ENCODE peak calls at places on chromosomes 13 and 19, in eight cellular contexts. N is Jurkat, Clone E6-1; S is GM12865; J is Peyer's patch; K is dorsolateral prefrontal cortex; F is epithelial cell of esophagus; H is prostate gland; M is fibroblast of lung. Z is an unnamed sample.
A peak's percentile ranks its signal among the peaks of the same experiment; 100 is the strongest.

GRCh38 chr19:40921005-40921897 is 39.2 kb upstream of the CYP2A7 start:
- DNase-seq in N (no peak), S (no peak), J (peak; percentile 78), K (no peak), F (peak; percentile 42), H (peak; percentile 35), M (peak; percentile 6), Z (no peak)

GRCh38 chr13:38674208-38674607 is 12.7 kb upstream of the FREM2 start:
- DNase-seq in N (no peak), S (no peak), J (no peak), K (no peak), F (peak; percentile 64), H (no peak), M (no peak), Z (no peak)

GRCh38 chr13:22915442-22916082 is 265.2 kb upstream of the SGCG start:
- DNase-seq in N (peak; percentile 4), S (peak; percentile 29), J (no peak), K (peak; percentile 82), F (peak; percentile 53), H (peak; percentile 32), M (peak; percentile 64), Z (no peak)

GRCh38 chr13:33838567-33839131 is 20.7 kb downstream of the RFC3 start:
- DNase-seq in N (no peak), S (no peak), J (no peak), K (no peak), F (no peak), H (no peak), M (peak; percentile 67), Z (no peak)

GRCh38 chr19:51097166-51097736 is 11.0 kb downstream of the CTU1 start:
- DNase-seq in N (no peak), S (peak; percentile 72), J (peak; percentile 79), K (peak; percentile 70), F (peak; percentile 90), H (peak; percentile 68), M (peak; percentile 51), Z (peak; percentile 34)

GRCh38 chr19:53308339-53308811 is 25.2 kb upstream of the ZNF845 start:
- DNase-seq in N (no peak), S (no peak), J (no peak), K (peak; percentile 50), F (peak; percentile 5), H (peak; percentile 9), M (peak; percentile 9), Z (no peak)

GRCh38 chr13:23320926-23321533 is 112.5 kb downstream of the SACS start:
- DNase-seq in N (no peak), S (no peak), J (no peak), K (no peak), F (no peak), H (no peak), M (no peak), Z (no peak)

GRCh38 chr13:30371649-30372265 is 50.5 kb upstream of the UBE2L5 start:
- DNase-seq in N (peak; percentile 97), S (peak; percentile 97), J (peak; percentile 52), K (no peak), F (peak; percentile 65), H (peak; percentile 54), M (peak; percentile 50), Z (peak; percentile 82)

GRCh38 chr13:106446011-106446410 is 89.5 kb downstream of the EFNB2 start:
- DNase-seq in N (no peak), S (no peak), J (no peak), K (no peak), F (peak; percentile 29), H (no peak), M (no peak), Z (no peak)

GRCh38 chr19:56383826-56384605 is 9.3 kb downstream of the ZNF582 start:
- DNase-seq in N (no peak), S (no peak), J (no peak), K (no peak), F (peak; percentile 85), H (no peak), M (no peak), Z (no peak)

GRCh38 chr19:28049875-28050274 is 1163.1 kb downstream of the UQCRFS1 start:
- DNase-seq in N (no peak), S (no peak), J (no peak), K (no peak), F (no peak), H (no peak), M (no peak), Z (no peak)

GRCh38 chr19:4699826-4700572 is 23.6 kb downstream of the DPP9 start:
- DNase-seq in N (no peak), S (no peak), J (no peak), K (no peak), F (no peak), H (no peak), M (no peak), Z (no peak)

GRCh38 chr19:9043524-9043923 is 33.3 kb upstream of the MUC16 start:
- DNase-seq in N (no peak), S (no peak), J (no peak), K (no peak), F (no peak), H (no peak), M (no peak), Z (no peak)

GRCh38 chr19:49929611-49930482 is 543 bp upstream of the NUP62 start:
- DNase-seq in N (peak; percentile 97), S (peak; percentile 99), J (peak; percentile 89), K (peak; percentile 92), F (peak; percentile 94), H (peak; percentile 85), M (peak; percentile 98), Z (peak; percentile 97)

GRCh38 chr19:49925486-49925885 is 3.5 kb upstream of the ATF5 start:
- DNase-seq in N (no peak), S (no peak), J (no peak), K (no peak), F (no peak), H (no peak), M (no peak), Z (no peak)

GRCh38 chr19:49929121-49929610 is at the start of the genes ATF5 and NUP62:
- DNase-seq in N (peak; percentile 88), S (peak; percentile 93), J (peak; percentile 91), K (peak; percentile 89), F (peak; percentile 74), H (peak; percentile 74), M (peak; percentile 84), Z (peak; percentile 90)

GRCh38 chr19:49926520-49926919 is 2.5 kb upstream of the ATF5 start:
- DNase-seq in N (no peak), S (no peak), J (no peak), K (no peak), F (no peak), H (no peak), M (no peak), Z (no peak)

DNA sequence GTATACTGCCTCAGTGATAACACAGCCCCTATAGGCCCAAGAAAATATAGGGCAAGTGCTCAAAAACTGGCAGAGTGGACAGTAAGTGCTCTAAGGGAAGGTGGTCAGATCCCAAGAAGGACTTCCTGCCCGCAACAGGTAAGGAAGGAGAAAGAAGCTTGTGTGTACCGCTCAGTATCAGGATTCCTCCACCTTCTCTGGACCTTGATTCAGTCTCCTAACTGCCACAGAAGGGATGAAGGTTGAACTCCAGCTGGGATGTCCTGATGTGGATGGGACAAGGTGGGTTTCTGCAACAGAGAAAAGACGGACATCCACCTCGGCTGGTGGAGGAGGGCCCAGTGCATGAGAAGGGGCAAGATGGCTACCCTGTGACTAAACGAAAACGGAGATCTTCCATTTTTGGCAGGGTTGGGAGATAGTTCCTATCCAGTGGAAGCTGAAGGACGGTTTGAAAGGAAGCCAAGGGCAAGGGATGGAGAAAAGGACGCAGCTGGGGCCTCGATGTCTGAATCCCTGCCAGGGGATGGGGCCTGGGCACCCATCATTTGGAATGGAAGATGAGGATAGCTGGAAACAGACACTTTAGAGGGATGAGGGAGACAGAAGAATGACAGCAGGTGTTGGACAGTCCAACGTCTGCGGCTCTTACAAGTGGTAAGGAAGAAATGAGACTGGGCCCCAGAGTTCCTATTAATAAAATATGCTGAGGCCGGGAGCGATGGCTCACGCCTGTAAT is 1.3 kb upstream of the ATF5 start:
- DNase-seq in N (no peak), S (no peak), J (no peak), K (no peak), F (no peak), H (no peak), M (no peak), Z (no peak)
- H3K4me3 ChIP-seq in N (peak overlapping the region; percentile 97), S (peak overlapping the region; percentile 82), J (no peak overlapping the region), K (peak overlapping the region; percentile 92), F (no peak overlapping the region), H (no peak overlapping the region), M (no peak overlapping the region), Z (peak overlapping the region; percentile 13)

DNA sequence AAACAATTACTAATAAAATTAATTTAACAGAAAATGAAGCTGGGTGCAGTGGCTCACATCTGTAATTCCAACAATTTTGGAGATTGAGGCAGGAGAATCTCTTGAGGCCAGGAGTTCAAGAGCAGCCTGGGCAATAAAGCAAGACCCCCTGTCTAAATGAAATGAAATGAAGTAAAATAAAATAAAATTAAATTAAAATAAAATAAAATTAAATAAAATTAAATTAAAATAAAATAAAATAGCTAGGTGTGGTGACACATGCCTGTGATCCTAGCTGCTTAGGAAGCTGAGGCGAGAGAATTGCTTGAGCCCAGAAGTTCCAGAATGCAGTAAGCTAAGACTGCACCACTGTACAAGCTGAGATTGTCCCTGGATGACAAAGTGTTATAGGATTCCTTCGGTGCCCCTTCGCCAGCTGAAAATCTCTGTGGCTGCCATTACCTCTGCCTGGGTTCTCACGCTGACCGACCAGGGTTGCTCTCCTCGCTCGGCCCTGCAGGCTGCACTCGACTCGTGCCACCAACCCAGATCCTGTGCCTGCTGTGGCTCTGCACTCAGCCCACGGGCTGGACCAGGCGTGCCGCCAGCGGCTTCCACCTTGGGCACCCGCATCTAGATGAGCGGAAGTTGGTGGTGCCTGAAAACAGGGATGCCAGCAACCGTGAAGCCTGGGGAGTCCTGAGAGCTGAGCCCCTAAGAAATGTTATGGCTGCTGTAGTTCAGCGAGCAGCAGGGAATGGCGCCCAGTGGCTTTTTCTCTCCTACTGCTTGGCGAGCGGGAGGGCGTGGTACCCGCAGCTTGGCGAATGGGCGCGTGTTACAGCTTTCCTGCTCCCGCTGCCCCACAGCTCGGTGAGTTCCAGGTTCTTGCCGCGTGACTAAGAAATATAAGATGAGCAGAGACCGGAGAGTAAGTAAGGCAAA is 539.2 kb upstream of the PCDH9 start:
- DNase-seq in N (no peak), S (no peak), J (peak; percentile 41), K (peak; percentile 39), F (no peak), H (no peak), M (no peak), Z (no peak)
- H3K4me3 ChIP-seq in N (no peak overlapping the region), S (no peak overlapping the region), J (no peak overlapping the region), K (no peak overlapping the region), F (no peak overlapping the region), H (no peak overlapping the region), M (no peak overlapping the region), Z (no peak overlapping the region)

DNA sequence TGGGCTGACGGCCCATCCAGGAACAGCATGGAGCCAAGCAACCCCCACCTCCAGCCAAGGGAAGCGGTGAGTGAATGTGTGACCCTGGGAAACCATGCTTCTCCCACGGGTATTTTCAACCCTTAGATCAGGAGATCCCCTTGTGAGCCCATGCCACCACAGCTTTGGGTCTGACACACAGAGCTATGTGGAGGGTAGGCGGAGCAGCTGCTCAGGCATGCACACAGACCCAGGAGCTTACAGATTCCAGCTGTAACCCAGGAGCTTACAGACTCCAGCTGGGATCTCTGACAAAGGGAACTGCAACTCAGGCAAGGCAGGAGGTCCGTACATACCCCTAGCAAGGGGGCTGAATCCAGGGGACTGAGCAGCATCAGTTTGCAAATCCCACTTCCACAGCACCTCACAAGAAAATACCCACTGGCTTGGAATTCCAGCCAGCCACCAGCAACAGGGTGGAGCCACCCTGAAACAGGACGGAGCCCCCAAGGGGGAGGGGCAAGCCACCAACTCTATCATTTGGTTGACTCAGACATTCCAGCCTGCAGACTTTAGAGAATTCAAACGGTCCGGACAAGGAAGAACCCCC is 40.8 kb upstream of the RFXAP start:
- DNase-seq in N (no peak), S (peak; percentile 54), J (no peak), K (no peak), F (peak; percentile 23), H (no peak), M (peak; percentile 61), Z (no peak)
- H3K4me3 ChIP-seq in N (no peak overlapping the region), S (no peak overlapping the region), J (no peak overlapping the region), K (no peak overlapping the region), F (no peak overlapping the region), H (no peak overlapping the region), M (no peak overlapping the region), Z (no peak overlapping the region)

GRCh38 chr13:107883561-107884175 is 331.7 kb downstream of the LIG4 start:
- DNase-seq in N (no peak), S (no peak), J (no peak), K (no peak), F (no peak), H (no peak), M (peak; percentile 12), Z (no peak)
- H3K4me3 ChIP-seq in N (no peak overlapping the region), S (no peak overlapping the region), J (no peak overlapping the region), K (no peak overlapping the region), F (no peak overlapping the region), H (no peak overlapping the region), M (no peak overlapping the region), Z (no peak overlapping the region)

Z was measured in naive thymus-derived CD4-positive, alpha-beta T cell.